ENCODE peak calls at places on chromosomes 2 and 18, in five cellular contexts. K, V, O, U and G are unnamed samples.

GRCh38 chr2:151882786-151883445 is 54.7 kb upstream of the ARL5A start:
- DNase-seq in O (no peak), V (no peak), K (no peak), U (no peak), G (no peak)

GRCh38 chr2:237968048-237968862 is 1.4 kb downstream of the UBE2F start:
- DNase-seq in O (no peak), K (peak), U (no peak), V (no peak), G (peak)

GRCh38 chr2:42830922-42831574 is 38.7 kb upstream of the HAAO start:
- DNase-seq in U (no peak), O (no peak), K (no peak), V (no peak), G (no peak)

GRCh38 chr2:17672583-17673317 is 80.9 kb downstream of the SMC6 start:
- DNase-seq in V (no peak), K (no peak), O (no peak), U (no peak), G (no peak)

GRCh38 chr2:218026676-218027425 is 24.1 kb upstream of the TNS1 start:
- DNase-seq in K (no peak), O (no peak), U (no peak), V (no peak), G (no peak)

GRCh38 chr2:98923244-98923940 is 12.6 kb downstream of the CRACDL start:
- DNase-seq in O (no peak), V (no peak), U (no peak), K (no peak), G (no peak)

GRCh38 chr2:47569658-47570398 is 166.9 kb downstream of the MSH2 start:
- DNase-seq in U (peak), O (no peak), K (no peak), V (peak), G (no peak)

GRCh38 chr2:169961911-169962310 is 134.7 kb downstream of the UBR3 start:
- DNase-seq in V (no peak), U (no peak), K (no peak), O (no peak), G (no peak)

GRCh38 chr18:32919799-32920198 is 147.0 kb upstream of the KLHL14 start:
- DNase-seq in U (peak), K (no peak), O (no peak), V (peak), G (no peak)

GRCh38 chr2:238143239-238143951 is 4.9 kb downstream of the KLHL30 start:
- DNase-seq in O (no peak), V (no peak), U (no peak), K (no peak), G (no peak)

GRCh38 chr2:240958366-240959213 is 39.8 kb upstream of the SNED1 start:
- DNase-seq in U (no peak), O (no peak), K (no peak), V (no peak), G (no peak)

GRCh38 chr2:215622836-215623235 is 187.0 kb upstream of the FN1 start:
- DNase-seq in O (no peak), K (no peak), V (no peak), U (no peak), G (no peak)

GRCh38 chr2:42513252-42513918 is 19.6 kb upstream of the KCNG3 start:
- DNase-seq in U (peak), K (no peak), O (no peak), V (peak), G (no peak)